ENCODE peak calls at places on chromosomes 16 and 17, in six cellular contexts. P, W, G, H, N and D are unnamed samples.

GRCh38 chr16:19524356-19524865 is 669 bp downstream of the CCP110 start:
- ATAC-seq in P (no peak), W (peak; percentile 6), G (peak; percentile 1), H (peak; percentile 6), N (peak; percentile 7), D (no peak)

GRCh38 chr17:36721560-36722120 is 120.3 kb downstream of the MRM1 start:
- ATAC-seq in P (no peak), W (no peak), G (no peak), H (peak; percentile 2), N (peak; percentile 53), D (no peak)

GRCh38 chr17:37489197-37490001 is at the start of gene DUSP14:
- ATAC-seq in P (peak; percentile 89), W (peak; percentile 77), G (peak; percentile 74), H (peak; percentile 80), N (peak; percentile 76), D (peak; percentile 87)

GRCh38 chr17:51702963-51703362 is 442.6 kb downstream of the UTP18 start:
- ATAC-seq in P (no peak), W (no peak), G (no peak), H (no peak), N (no peak), D (no peak)

GRCh38 chr17:7070712-7071111 is 9.3 kb downstream of the CLEC10A start:
- ATAC-seq in P (no peak), W (no peak), G (no peak), H (no peak), N (no peak), D (no peak)

GRCh38 chr16:3774156-3774767 is 56.9 kb upstream of the TRAP1 start:
- ATAC-seq in P (no peak), W (no peak), G (no peak), H (no peak), N (no peak), D (no peak)

GRCh38 chr16:29911676-29912010 is 11.4 kb downstream of the ASPHD1 start:
- ATAC-seq in P (peak; percentile 6), W (peak; percentile 27), G (peak; percentile 24), H (peak; percentile 28), N (no peak), D (no peak)

GRCh38 chr17:72591500-72592241 is 470.9 kb downstream of the SOX9 start:
- ATAC-seq in P (no peak), W (peak; percentile 41), G (peak; percentile 40), H (no peak), N (peak; percentile 41), D (no peak)

GRCh38 chr17:8885968-8886674 is 18.6 kb upstream of the PIK3R6 start:
- ATAC-seq in P (no peak), W (no peak), G (no peak), H (no peak), N (no peak), D (no peak)

GRCh38 chr17:58956997-58957724 is 149.5 kb downstream of the TRIM37 start:
- ATAC-seq in P (no peak), W (no peak), G (no peak), H (no peak), N (no peak), D (no peak)

GRCh38 chr17:2853722-2854580 is 57.7 kb downstream of the RAP1GAP2 start:
- ATAC-seq in P (peak; percentile 10), W (peak; percentile 49), G (peak; percentile 77), H (no peak), N (no peak), D (peak; percentile 32)

GRCh38 chr17:2856727-2857126 is 60.5 kb downstream of the RAP1GAP2 start:
- ATAC-seq in P (no peak), W (peak; percentile 58), G (no peak), H (no peak), N (no peak), D (no peak)

GRCh38 chr17:2853111-2853721 is 57.0 kb downstream of the RAP1GAP2 start:
- ATAC-seq in P (no peak), W (peak; percentile 18), G (peak; percentile 57), H (no peak), N (no peak), D (peak; percentile 74)

GRCh38 chr17:2854662-2855061 is 58.4 kb downstream of the RAP1GAP2 start:
- ATAC-seq in P (no peak), W (no peak), G (peak; percentile 34), H (no peak), N (no peak), D (no peak)

GRCh38 chr17:2855063-2855600 is 58.9 kb downstream of the RAP1GAP2 start:
- ATAC-seq in P (no peak), W (no peak), G (no peak), H (no peak), N (no peak), D (no peak)
- H3K27ac ChIP-seq in P (no peak overlapping the region), W (no peak overlapping the region), G (peak overlapping the region; percentile 87), H (no peak overlapping the region), N (no peak overlapping the region), D (no peak overlapping the region)

GRCh38 chr17:40322417-40323315 is 13.7 kb downstream of the RARA start:
- ATAC-seq in P (peak; percentile 74), W (no peak), G (peak; percentile 6), H (peak; percentile 19), N (peak; percentile 40), D (peak; percentile 17)

GRCh38 chr17:40319651-40320550 is 10.9 kb downstream of the RARA start:
- ATAC-seq in P (no peak), W (no peak), G (no peak), H (no peak), N (no peak), D (no peak)

GRCh38 chr17:40321502-40322416 is 12.8 kb downstream of the RARA start:
- ATAC-seq in P (no peak), W (no peak), G (no peak), H (no peak), N (no peak), D (no peak)

GRCh38 chr17:40318835-40319332 is 9.9 kb downstream of the RARA start:
- ATAC-seq in P (no peak), W (no peak), G (no peak), H (peak; percentile 7), N (no peak), D (no peak)

GRCh38 chr17:40320771-40321501 is 12.0 kb downstream of the RARA start:
- ATAC-seq in P (no peak), W (no peak), G (no peak), H (no peak), N (no peak), D (peak; percentile 23)
- H3K4me3 ChIP-seq in P (no peak overlapping the region), W (no peak overlapping the region), G (no peak overlapping the region), H (peak overlapping the region; percentile 15), N (peak overlapping the region; percentile 91), D (peak overlapping the region; percentile 98)

GRCh38 chr17:78840780-78841611 is at the start of gene USP36:
- ATAC-seq in P (peak; percentile 98), W (peak; percentile 88), G (peak; percentile 93), H (peak; percentile 96), N (peak; percentile 93), D (peak; percentile 96)
- TF ChIP-seq EP300 in P (no peak), W (no peak), G (peak; percentile 44), H (peak; percentile 38), N (peak; percentile 2), D (peak; percentile 94)

DNA sequence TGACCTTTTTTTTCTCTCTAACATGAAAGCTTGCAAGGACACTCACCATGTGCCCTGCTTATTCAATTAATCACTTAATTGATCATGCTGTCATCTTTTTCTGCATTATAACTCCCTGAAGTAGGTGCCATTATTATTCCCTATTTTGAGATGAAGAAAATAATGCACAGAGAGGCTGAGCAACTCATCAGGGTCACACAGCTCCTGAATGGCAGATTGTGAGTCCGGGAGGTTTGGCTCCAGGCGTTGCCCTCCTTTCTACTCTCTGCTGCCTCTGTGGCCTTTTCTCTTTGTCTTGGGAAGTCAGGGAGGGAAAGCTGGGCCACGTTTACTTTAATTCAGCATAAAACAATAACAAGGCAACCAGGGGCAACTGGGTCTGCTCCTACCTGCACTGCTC is 17.2 kb upstream of the N4BP1 start:
- ATAC-seq in P (no peak), W (no peak), G (no peak), H (no peak), N (no peak), D (no peak)
- H3K27ac ChIP-seq in P (no peak overlapping the region), W (no peak overlapping the region), G (no peak overlapping the region), H (no peak overlapping the region), N (no peak overlapping the region), D (no peak overlapping the region)

DNA sequence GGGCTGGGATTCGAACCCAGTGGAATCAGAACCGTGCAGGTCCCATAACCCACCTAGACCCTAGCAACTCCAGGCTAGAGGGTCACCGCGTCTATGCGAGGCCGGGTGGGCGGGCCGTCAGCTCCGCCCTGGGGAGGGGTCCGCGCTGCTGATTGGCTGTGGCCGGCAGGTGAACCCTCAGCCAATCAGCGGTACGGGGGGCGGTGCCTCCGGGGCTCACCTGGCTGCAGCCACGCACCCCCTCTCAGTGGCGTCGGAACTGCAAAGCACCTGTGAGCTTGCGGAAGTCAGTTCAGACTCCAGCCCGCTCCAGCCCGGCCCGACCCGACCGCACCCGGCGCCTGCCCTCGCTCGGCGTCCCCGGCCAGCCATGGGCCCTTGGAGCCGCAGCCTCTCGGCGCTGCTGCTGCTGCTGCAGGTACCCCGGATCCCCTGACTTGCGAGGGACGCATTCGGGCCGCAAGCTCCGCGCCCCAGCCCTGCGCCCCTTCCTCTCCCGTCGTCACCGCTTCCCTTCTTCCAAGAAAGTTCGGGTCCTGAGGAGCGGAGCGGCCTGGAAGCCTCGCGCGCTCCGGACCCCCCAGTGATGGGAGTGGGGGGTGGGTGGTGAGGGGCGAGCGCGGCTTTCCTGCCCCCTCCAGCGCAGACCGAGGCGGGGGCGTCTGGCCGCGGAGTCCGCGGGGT is at the start of gene CDH1:
- ATAC-seq in P (peak; percentile 92), W (peak; percentile 48), G (peak; percentile 58), H (no peak), N (no peak), D (no peak)
- H3K4me3 ChIP-seq in P (peak within 1 kb of the TSS; percentile 15), W (peak within 1 kb of the TSS; percentile 60), G (peak within 1 kb of the TSS; percentile 67), H (no peak within 1 kb of the TSS), N (no peak within 1 kb of the TSS), D (no peak within 1 kb of the TSS)

DNA sequence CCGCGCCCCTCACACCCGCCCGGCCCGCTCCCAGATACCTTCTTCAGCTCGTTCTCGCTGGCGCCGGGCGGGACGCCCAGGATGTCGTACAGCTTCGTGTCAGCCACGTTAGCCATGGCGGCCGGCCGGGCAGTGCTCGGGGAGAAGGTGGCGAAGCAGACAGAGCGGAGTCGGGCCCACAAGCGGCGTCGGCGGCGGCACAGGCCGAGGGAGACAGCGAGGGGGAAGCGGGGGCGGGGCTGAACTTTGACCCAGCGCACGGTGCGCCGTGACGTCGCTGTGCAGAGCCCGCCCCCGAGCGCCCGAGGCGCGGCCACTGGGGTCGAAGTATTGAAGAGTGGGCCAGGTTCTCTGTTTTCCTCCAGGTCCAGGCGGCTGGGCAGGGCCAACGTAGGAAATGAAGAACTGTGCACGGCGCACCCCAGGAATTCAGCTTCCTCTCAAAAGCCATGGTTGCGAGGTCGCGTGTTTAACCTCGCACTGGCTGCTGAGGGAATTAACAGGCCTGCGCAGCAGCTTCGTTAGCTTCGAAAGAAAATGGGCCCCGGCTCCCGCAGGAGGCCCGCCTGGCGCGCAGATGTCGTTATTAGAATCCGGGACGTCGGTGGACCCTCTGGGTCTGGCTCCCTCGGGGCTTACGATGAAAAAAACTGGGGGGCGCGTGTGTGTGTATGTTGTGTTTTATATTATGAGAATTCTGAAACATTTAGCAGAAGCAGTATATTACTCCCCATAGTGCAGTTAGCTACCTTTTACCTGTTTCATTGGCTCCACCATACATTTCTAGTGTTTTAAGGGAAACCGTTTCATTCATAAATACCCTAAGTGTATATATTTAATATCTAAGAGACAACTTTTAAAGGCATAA is at the start of gene DNAJA2:
- ATAC-seq in P (peak; percentile 99), W (peak; percentile 93), G (peak; percentile 96), H (peak; percentile 96), N (peak; percentile 90), D (peak; percentile 99)
- TF ChIP-seq EP300 in P (no peak), W (peak; percentile 22), G (no peak), H (no peak), N (no peak), D (no peak)

GRCh38 chr17:44831270-44831770 is 1.2 kb upstream of the GJC1 start:
- ATAC-seq in P (no peak), W (no peak), G (no peak), H (no peak), N (no peak), D (no peak)
- H3K27ac ChIP-seq in P (no peak overlapping the region), W (no peak overlapping the region), G (no peak overlapping the region), H (no peak overlapping the region), N (no peak overlapping the region), D (no peak overlapping the region)